ENCODE peak calls at places on chromosomes 16 and 17, in eight cellular contexts. P, N, Z, F, Q, V, X and R are unnamed samples. For H3K4me1, the result is how much of the 10 kb centered on the place peaks cover.

GRCh38 chr17:19707728-19708221 is 8.6 kb downstream of the SLC47A2 start:
- DNase-seq in Z (no peak), Q (no peak), N (no peak), X (no peak), P (no peak), F (no peak), V (no peak), R (no peak)

GRCh38 chr16:80158766-80159165 is 382.0 kb upstream of the DYNLRB2 start:
- DNase-seq in Z (no peak), F (no peak), V (peak), N (no peak), X (no peak), P (no peak), Q (peak), R (no peak)

GRCh38 chr17:78974635-78975591 is 4.8 kb downstream of the LGALS3BP start:
- DNase-seq in N (no peak), V (peak), Z (peak), Q (peak), P (no peak), F (no peak), X (peak), R (peak)

GRCh38 chr17:49964539-49965521 is 4.2 kb upstream of the DLX4 start:
- DNase-seq in F (no peak), P (peak), Q (no peak), V (no peak), Z (no peak), X (no peak), N (no peak), R (no peak)

GRCh38 chr16:81137012-81137335 is 40.8 kb upstream of the GCSH start:
- DNase-seq in P (peak), V (no peak), Q (no peak), N (no peak), F (no peak), X (peak), Z (no peak), R (no peak)

GRCh38 chr17:56319531-56319930 is 166.3 kb downstream of the ANKFN1 start:
- DNase-seq in Z (no peak), F (peak), V (peak), P (peak), N (no peak), X (no peak), Q (peak), R (no peak)

GRCh38 chr17:74736423-74737298 is at the start of gene RAB37:
- DNase-seq in V (no peak), Q (no peak), F (peak), P (peak), Z (peak), N (peak), X (no peak), R (peak)

GRCh38 chr17:63490321-63490720 is 13.5 kb downstream of the ACE start:
- DNase-seq in N (no peak), P (peak), Q (no peak), Z (no peak), X (no peak), V (no peak), F (no peak), R (no peak)

GRCh38 chr17:38869647-38870258 is at the start of gene LASP1:
- DNase-seq in X (peak), Z (peak), N (peak), F (peak), P (peak), Q (peak), V (peak), R (peak)

GRCh38 chr17:74431568-74432483 is at the start of gene GPRC5C:
- DNase-seq in V (peak), P (peak), N (peak), F (no peak), X (peak), Z (peak), Q (peak), R (peak)

GRCh38 chr17:73646409-73647305 is 2.4 kb upstream of the SDK2 start:
- DNase-seq in N (no peak), V (no peak), F (no peak), Q (no peak), P (peak), X (no peak), Z (peak), R (peak)

GRCh38 chr17:62955841-62956352 is 10.1 kb upstream of the TANC2 start:
- DNase-seq in P (no peak), F (no peak), X (no peak), N (no peak), V (no peak), Z (no peak), Q (no peak), R (no peak)

GRCh38 chr17:65277576-65277975 is 140.4 kb downstream of the RGS9 start:
- DNase-seq in Z (no peak), V (peak), N (no peak), Q (no peak), F (no peak), P (no peak), X (no peak), R (no peak)

GRCh38 chr17:75361996-75362395 is 43.5 kb downstream of the GRB2 start:
- DNase-seq in Z (no peak), N (no peak), X (no peak), V (no peak), Q (no peak), P (no peak), F (no peak), R (no peak)

GRCh38 chr16:82753821-82754220 is 127.1 kb downstream of the CDH13 start:
- DNase-seq in Z (no peak), X (no peak), F (no peak), V (peak), P (no peak), Q (no peak), N (no peak), R (no peak)

GRCh38 chr17:36926701-36927100 is 10.6 kb upstream of the LHX1 start:
- DNase-seq in N (no peak), F (no peak), V (no peak), X (no peak), Q (no peak), P (no peak), Z (no peak), R (no peak)

GRCh38 chr17:60562421-60562820 is 36.4 kb upstream of the APPBP2 start:
- DNase-seq in V (no peak), N (no peak), Q (no peak), P (no peak), Z (no peak), F (no peak), X (no peak), R (no peak)

GRCh38 chr16:450385-450784 is 24.9 kb downstream of the RAB11FIP3 start:
- DNase-seq in Z (no peak), Q (no peak), X (no peak), V (no peak), P (no peak), F (no peak), N (no peak), R (no peak)

GRCh38 chr16:69443809-69444611 is 19.6 kb downstream of the CYB5B start:
- DNase-seq in X (peak), F (no peak), Z (peak), P (no peak), N (no peak), V (peak), Q (peak), R (no peak)

GRCh38 chr17:80472996-80473395 is 3.4 kb downstream of the NPTX1 start:
- DNase-seq in Z (no peak), P (no peak), Q (no peak), V (no peak), N (no peak), X (no peak), F (no peak), R (no peak)

GRCh38 chr16:21081329-21081728 is 69.3 kb downstream of the DNAH3 start:
- DNase-seq in X (no peak), P (no peak), Z (no peak), V (no peak), Q (no peak), N (no peak), F (no peak), R (no peak)

GRCh38 chr16:21088143-21088542 is 62.5 kb downstream of the DNAH3 start:
- DNase-seq in Q (no peak), Z (no peak), V (no peak), X (no peak), N (no peak), P (no peak), F (no peak), R (no peak)

GRCh38 chr16:21088646-21089538 is 61.8 kb downstream of the DNAH3 start:
- DNase-seq in N (no peak), Q (peak), F (no peak), X (no peak), Z (no peak), V (peak), P (no peak), R (no peak)

GRCh38 chr16:21083729-21084268 is 66.8 kb downstream of the DNAH3 start:
- DNase-seq in P (peak), Z (peak), F (peak), X (peak), Q (peak), V (peak), N (peak), R (peak)

DNA sequence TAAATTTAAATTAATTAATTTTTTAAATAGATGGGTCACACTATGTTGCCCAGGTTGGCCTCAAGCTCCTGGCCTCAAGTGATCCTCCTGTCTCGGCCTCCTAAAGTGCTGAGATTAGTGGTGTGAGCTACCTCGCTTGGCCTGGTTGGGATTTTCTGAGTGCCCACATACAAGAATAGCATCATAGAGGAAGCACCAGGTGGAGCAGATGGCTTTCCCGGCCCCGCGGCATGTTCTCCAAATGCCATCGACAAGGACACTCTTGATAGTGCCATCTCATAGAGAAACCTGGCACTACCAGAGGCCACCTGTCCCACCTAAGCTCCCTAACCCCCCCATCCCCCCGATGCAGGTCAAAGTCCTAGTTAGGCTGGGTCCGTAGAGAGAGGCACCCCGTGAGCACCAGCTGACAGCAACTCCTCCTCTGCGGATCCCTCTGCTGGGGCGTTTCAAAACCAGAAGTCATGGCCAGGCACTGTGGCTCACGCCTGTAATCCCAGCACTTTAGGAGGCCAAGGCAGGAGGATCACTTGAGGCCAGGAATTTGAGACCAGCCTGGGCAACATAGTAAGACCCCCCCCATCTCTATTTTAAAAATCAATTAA is 65.9 kb downstream of the DNAH3 start:
- DNase-seq in F (no peak), Q (no peak), X (no peak), P (no peak), V (no peak), N (no peak), Z (no peak), R (no peak)
- H3K4me1 ChIP-seq in F (under half), Q (under half), X (under half), P (under half), V (under half), N (under half), Z (under half), R (under half)

GRCh38 chr17:57606111-57606875 is 138.8 kb downstream of the CCDC182 start:
- DNase-seq in N (no peak), Z (no peak), X (no peak), V (no peak), P (no peak), Q (no peak), F (no peak), R (no peak)

GRCh38 chr17:57609878-57610270 is 135.2 kb downstream of the CCDC182 start:
- DNase-seq in F (no peak), V (no peak), Q (no peak), N (peak), X (no peak), P (no peak), Z (no peak), R (peak)

GRCh38 chr17:57607553-57608120 is 137.5 kb downstream of the CCDC182 start:
- DNase-seq in X (no peak), F (no peak), N (peak), Z (no peak), Q (peak), P (no peak), V (no peak), R (peak)

GRCh38 chr17:57609125-57609877 is 135.8 kb downstream of the CCDC182 start:
- DNase-seq in Z (no peak), N (no peak), V (no peak), F (no peak), X (no peak), P (no peak), Q (no peak), R (no peak)

DNA sequence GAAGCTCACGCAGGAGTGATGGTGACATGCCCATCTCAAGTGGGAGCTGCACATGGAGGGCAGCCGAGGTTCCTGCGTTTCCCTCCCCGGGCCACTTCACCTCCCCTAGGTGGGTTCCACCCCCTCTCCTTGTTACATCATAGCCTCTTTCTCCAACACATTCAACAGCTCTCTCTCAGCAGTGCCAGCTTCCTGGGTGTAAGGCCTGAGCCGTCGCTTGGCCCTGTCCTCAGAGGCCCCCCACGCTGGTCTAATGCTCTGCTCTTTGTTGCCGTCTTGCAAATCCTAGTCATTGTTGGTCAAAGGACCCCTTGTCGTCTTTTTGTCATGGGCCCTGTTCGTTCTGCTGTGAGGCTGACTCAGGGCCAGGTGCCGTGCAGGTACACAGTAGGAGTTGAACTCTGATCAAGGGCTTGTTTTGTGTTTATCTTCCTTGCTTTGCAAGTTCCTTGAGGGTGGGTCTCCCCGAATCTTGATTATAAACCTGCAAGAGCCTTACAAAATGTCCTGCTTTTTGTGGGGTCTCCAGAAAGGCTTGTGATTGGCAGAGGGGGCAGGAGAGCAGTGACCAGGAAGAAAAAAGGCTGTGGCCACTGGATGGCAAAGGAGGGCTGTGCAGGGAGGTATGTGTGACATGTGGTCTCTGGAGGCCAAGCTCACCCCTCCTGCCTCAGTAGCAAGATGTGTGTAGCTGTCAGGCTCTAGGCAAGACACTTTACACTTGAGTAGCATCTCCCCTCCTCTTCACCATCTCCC is 136.6 kb downstream of the CCDC182 start:
- DNase-seq in X (no peak), V (no peak), F (no peak), Q (no peak), P (peak), Z (no peak), N (no peak), R (peak)
- H3K4me1 ChIP-seq in X (under half), V (under half), F (under half), Q (under half), P (half or more), Z (under half), N (under half), R (under half)

GRCh38 chr16:85356157-85356556 is 243.9 kb upstream of the CIBAR2 start:
- DNase-seq in Q (no peak), Z (no peak), V (no peak), F (no peak), N (no peak), P (no peak), X (no peak), R (no peak)

GRCh38 chr16:85355515-85355837 is 243.2 kb upstream of the CIBAR2 start:
- DNase-seq in X (no peak), F (no peak), Z (no peak), P (no peak), N (no peak), V (no peak), Q (no peak), R (no peak)

GRCh38 chr16:85353839-85354622 is 241.8 kb upstream of the CIBAR2 start:
- DNase-seq in V (no peak), P (no peak), Z (no peak), X (no peak), F (no peak), Q (no peak), N (no peak), R (no peak)

GRCh38 chr16:85353013-85353412 is 240.7 kb upstream of the CIBAR2 start:
- DNase-seq in Q (no peak), V (no peak), Z (no peak), F (no peak), N (no peak), X (no peak), P (no peak), R (no peak)

GRCh38 chr16:85354623-85355514 is 242.6 kb upstream of the CIBAR2 start:
- DNase-seq in N (no peak), F (no peak), Z (peak), Q (peak), X (no peak), V (peak), P (no peak), R (no peak)
- H3K4me1 ChIP-seq in N (under half), F (under half), Z (half or more), Q (under half), X (under half), V (under half), P (under half), R (under half)

DNA sequence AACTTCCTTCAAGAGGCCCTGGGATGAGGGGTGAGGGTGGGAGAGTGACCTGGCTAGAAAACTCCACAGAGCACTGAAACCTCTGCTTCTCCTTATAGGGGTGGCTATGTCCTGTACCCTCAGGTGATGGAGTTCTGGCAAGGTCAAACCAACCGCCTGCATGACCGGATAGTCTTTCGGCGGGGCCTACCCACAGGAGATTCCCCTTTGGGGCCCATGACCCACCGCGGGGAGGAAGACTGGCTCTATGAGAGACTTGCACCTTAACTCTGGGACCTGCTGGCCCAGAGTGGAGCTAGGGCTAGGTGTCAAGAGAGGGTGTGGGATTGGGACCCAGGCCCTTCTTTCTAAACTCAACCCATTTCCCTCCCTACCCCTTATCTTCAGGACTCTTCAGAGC is 5.1 kb downstream of the PNPO start:
- DNase-seq in Z (no peak), P (no peak), Q (no peak), X (no peak), F (no peak), N (no peak), V (no peak), R (no peak)
- H3K4me1 ChIP-seq in Z (under half), P (under half), Q (under half), X (under half), F (under half), N (half or more), V (under half), R (under half)

GRCh38 chr16:64449511-64449910 is 672.4 kb downstream of the CDH11 start:
- DNase-seq in F (no peak), Q (no peak), P (peak), V (no peak), N (no peak), Z (no peak), X (no peak), R (no peak)

GRCh38 chr16:64453643-64454042 is 668.2 kb downstream of the CDH11 start:
- DNase-seq in Z (no peak), P (no peak), F (no peak), N (no peak), Q (no peak), V (peak), X (no peak), R (no peak)

GRCh38 chr16:64450170-64450569 is 671.7 kb downstream of the CDH11 start:
- DNase-seq in F (no peak), Q (no peak), Z (no peak), V (peak), N (no peak), X (no peak), P (no peak), R (no peak)

GRCh38 chr16:64455275-64455674 is 666.6 kb downstream of the CDH11 start:
- DNase-seq in N (no peak), Z (no peak), V (peak), X (no peak), Q (no peak), F (no peak), P (no peak), R (no peak)

DNA sequence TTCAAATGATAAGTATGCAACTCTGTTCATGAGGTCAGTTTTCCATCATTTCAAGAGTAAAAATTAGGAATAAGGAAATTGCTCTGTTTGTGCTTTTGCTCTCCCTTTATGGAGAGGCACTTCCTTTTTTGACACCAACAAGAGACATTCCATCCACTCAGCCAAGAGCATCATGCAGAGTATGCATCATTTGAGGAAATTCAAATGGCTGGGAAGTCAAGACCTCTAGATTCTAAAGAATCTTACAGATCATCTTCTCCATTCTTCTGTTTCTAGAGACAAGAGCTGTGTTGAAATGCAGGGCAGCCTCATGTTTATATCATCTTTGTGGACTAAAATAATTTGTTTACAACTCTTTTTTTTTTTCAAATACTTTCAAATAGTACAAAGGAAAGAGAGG is 669.4 kb downstream of the CDH11 start:
- DNase-seq in V (no peak), Z (no peak), F (no peak), X (no peak), P (no peak), Q (no peak), N (no peak), R (no peak)
- H3K4me1 ChIP-seq in V (under half), Z (under half), F (under half), X (under half), P (under half), Q (under half), N (under half), R (under half)

GRCh38 chr16:78985736-78986605 is 614.6 kb downstream of the MAF start:
- DNase-seq in Q (no peak), F (no peak), P (no peak), Z (no peak), N (no peak), V (no peak), X (no peak), R (no peak)
- H3K4me1 ChIP-seq in Q (under half), F (under half), P (under half), Z (under half), N (under half), V (under half), X (under half), R (under half)

GRCh38 chr17:77472837-77473214 is 332.1 kb downstream of the SEC14L1 start:
- DNase-seq in X (no peak), Q (no peak), Z (no peak), F (no peak), P (no peak), V (no peak), N (no peak), R (no peak)

GRCh38 chr17:77470800-77471733 is 330.3 kb downstream of the SEC14L1 start:
- DNase-seq in N (no peak), X (peak), F (no peak), V (peak), Q (no peak), Z (peak), P (peak), R (no peak)

GRCh38 chr17:77470330-77470786 is 329.6 kb downstream of the SEC14L1 start:
- DNase-seq in X (no peak), Z (no peak), P (no peak), N (no peak), Q (no peak), V (no peak), F (no peak), R (no peak)

GRCh38 chr17:77473615-77474226 is 333.0 kb downstream of the SEC14L1 start:
- DNase-seq in F (no peak), Q (peak), X (no peak), N (no peak), P (no peak), Z (no peak), V (peak), R (no peak)

GRCh38 chr17:77471984-77472836 is 331.4 kb downstream of the SEC14L1 start:
- DNase-seq in X (no peak), V (peak), F (no peak), Q (peak), Z (peak), N (no peak), P (peak), R (no peak)
- H3K4me1 ChIP-seq in X (half or more), V (half or more), F (half or more), Q (half or more), Z (half or more), N (half or more), P (half or more), R (under half)

GRCh38 chr16:72991211-72991610 is 56.7 kb downstream of the ZFHX3 start:
- DNase-seq in N (no peak), F (no peak), Q (no peak), X (no peak), Z (no peak), P (no peak), V (peak), R (no peak)
- H3K4me1 ChIP-seq in N (under half), F (under half), Q (under half), X (half or more), Z (under half), P (half or more), V (under half), R (under half)